ENCODE peak calls at places on chromosome X, in four cellular contexts. B, V, K and J are unnamed samples.

GRCh38 chrX:37553476-37553875 is 18.0 kb upstream of the LANCL3 start:
- DNase-seq in B (no peak), V (no peak), K (no peak), J (no peak)

GRCh38 chrX:13091111-13091765 is 46.8 kb upstream of the FAM9C start:
- DNase-seq in B (peak; percentile 60), V (no peak), K (no peak), J (peak; percentile 85)

GRCh38 chrX:45697591-45697990 is 496.9 kb upstream of the DIPK2B start:
- DNase-seq in B (peak; percentile 63), V (peak; percentile 90), K (no peak), J (no peak)

GRCh38 chrX:125709074-125709473 is 389.4 kb downstream of the TEX13C start:
- DNase-seq in B (no peak), V (no peak), K (no peak), J (no peak)

GRCh38 chrX:95065151-95065550 is 1391.1 kb downstream of the FAM133A start:
- DNase-seq in B (no peak), V (no peak), K (no peak), J (no peak)

GRCh38 chrX:72128881-72129280 is 2.8 kb downstream of the RTL5 start:
- DNase-seq in B (peak; percentile 19), V (no peak), K (no peak), J (peak; percentile 18)

GRCh38 chrX:103847174-103847870 is 15.3 kb upstream of the RAB9B start:
- DNase-seq in B (peak; percentile 24), V (peak; percentile 26), K (no peak), J (no peak)

GRCh38 chrX:84362184-84362838 is 139.9 kb downstream of the HDX start:
- DNase-seq in B (peak; percentile 69), V (peak; percentile 19), K (no peak), J (no peak)

GRCh38 chrX:7083468-7084396 is 63.8 kb upstream of the STS start:
- DNase-seq in B (peak; percentile 92), V (peak; percentile 98), K (no peak), J (peak; percentile 91)

GRCh38 chrX:1249101-1249887 is 19.3 kb upstream of the CSF2RA start:
- DNase-seq in B (peak; percentile 7), V (no peak), K (no peak), J (peak; percentile 54)

GRCh38 chrX:13197961-13198761 is 121.7 kb downstream of the ATXN3L start:
- DNase-seq in B (no peak), V (no peak), K (no peak), J (no peak)

GRCh38 chrX:1444896-1445480 is 7.7 kb downstream of the ASMTL start:
- DNase-seq in B (no peak), V (no peak), K (no peak), J (no peak)

GRCh38 chrX:110755061-110755460 is 40.6 kb downstream of the CHRDL1 start:
- DNase-seq in B (no peak), V (peak; percentile 40), K (no peak), J (no peak)

GRCh38 chrX:151974336-151975227 is at the start of gene GABRE:
- DNase-seq in B (peak; percentile 35), V (no peak), K (peak; percentile 39), J (no peak)

GRCh38 chrX:80879143-80879542 is 69.5 kb upstream of the BRWD3 start:
- DNase-seq in B (no peak), V (no peak), K (peak; percentile 9), J (peak; percentile 0)

GRCh38 chrX:71253253-71254091 is 468 bp downstream of the ZMYM3 start:
- DNase-seq in B (peak; percentile 44), V (peak; percentile 13), K (peak; percentile 3), J (peak; percentile 57)

GRCh38 chrX:137747231-137747630 is 181.3 kb downstream of the ZIC3 start:
- DNase-seq in B (no peak), V (no peak), K (no peak), J (no peak)

GRCh38 chrX:13179100-13179499 is 134.7 kb upstream of the FAM9C start:
- DNase-seq in B (no peak), V (no peak), K (no peak), J (no peak)

GRCh38 chrX:1609311-1609710 is 5.5 kb upstream of the ASMT start:
- DNase-seq in B (no peak), V (no peak), K (no peak), J (no peak)

GRCh38 chrX:40154853-40155616 is 57.3 kb upstream of the BCOR start:
- DNase-seq in B (peak; percentile 53), V (peak; percentile 50), K (no peak), J (peak; percentile 64)

GRCh38 chrX:46319750-46320149 is 225.5 kb downstream of the ZNF674 start:
- DNase-seq in B (no peak), V (no peak), K (no peak), J (no peak)

GRCh38 chrX:133171962-133172708 is 46.0 kb downstream of the TFDP3 start:
- DNase-seq in B (peak; percentile 43), V (no peak), K (no peak), J (peak; percentile 16)

GRCh38 chrX:48025561-48025960 is 18.8 kb downstream of the SPACA5 start:
- DNase-seq in B (peak; percentile 76), V (peak; percentile 61), K (peak; percentile 22), J (peak; percentile 72)

GRCh38 chrX:15530318-15530717 is 29.7 kb downstream of the BMX start:
- DNase-seq in B (no peak), V (no peak), K (no peak), J (no peak)

GRCh38 chrX:13937370-13938052 is 92.2 kb downstream of the GEMIN8 start:
- DNase-seq in B (peak; percentile 5), V (peak; percentile 53), K (no peak), J (no peak)

GRCh38 chrX:149032449-149032848 is 472.7 kb downstream of the IDS start:
- DNase-seq in B (no peak), V (no peak), K (no peak), J (no peak)

GRCh38 chrX:53713987-53714579 is 27.6 kb upstream of the HUWE1 start:
- DNase-seq in B (peak; percentile 12), V (peak; percentile 4), K (no peak), J (peak; percentile 59)

GRCh38 chrX:108178099-108178498 is 86.5 kb downstream of the ATG4A start:
- DNase-seq in B (no peak), V (no peak), K (no peak), J (no peak)

GRCh38 chrX:150768132-150768485 is 74.9 kb downstream of the MTMR1 start:
- DNase-seq in B (peak; percentile 14), V (no peak), K (no peak), J (no peak)

GRCh38 chrX:133980832-133981588 is 4.4 kb downstream of the GPC3 start:
- DNase-seq in B (no peak), V (no peak), K (no peak), J (no peak)

GRCh38 chrX:70322784-70323183 is 32.9 kb downstream of the KIF4A start:
- DNase-seq in B (no peak), V (no peak), K (no peak), J (no peak)

GRCh38 chrX:24427747-24428019 is 37.4 kb upstream of the PDK3 start:
- DNase-seq in B (no peak), V (no peak), K (no peak), J (no peak)

GRCh38 chrX:47991263-47992092 is 12.3 kb downstream of the ZNF182 start:
- DNase-seq in B (peak; percentile 70), V (peak; percentile 53), K (no peak), J (no peak)

GRCh38 chrX:47743504-47743903 is 84.5 kb upstream of the UXT start:
- DNase-seq in B (peak; percentile 89), V (peak; percentile 21), K (no peak), J (no peak)

GRCh38 chrX:115491766-115492165 is 69.2 kb upstream of the PLS3 start:
- DNase-seq in B (peak; percentile 31), V (peak; percentile 4), K (no peak), J (no peak)

GRCh38 chrX:138026211-138026610 is 460.3 kb downstream of the ZIC3 start:
- DNase-seq in B (peak; percentile 18), V (no peak), K (no peak), J (peak; percentile 0)

GRCh38 chrX:63919081-63919480 is 134.1 kb upstream of the ARHGEF9 start:
- DNase-seq in B (no peak), V (no peak), K (no peak), J (no peak)

GRCh38 chrX:109635151-109635550 is 10.2 kb upstream of the KCNE5 start:
- DNase-seq in B (peak; percentile 49), V (peak; percentile 5), K (no peak), J (peak; percentile 7)

GRCh38 chrX:46758956-46759644 is at the start of gene SLC9A7:
- DNase-seq in B (peak; percentile 68), V (peak; percentile 61), K (peak; percentile 66), J (peak; percentile 88)

DNA sequence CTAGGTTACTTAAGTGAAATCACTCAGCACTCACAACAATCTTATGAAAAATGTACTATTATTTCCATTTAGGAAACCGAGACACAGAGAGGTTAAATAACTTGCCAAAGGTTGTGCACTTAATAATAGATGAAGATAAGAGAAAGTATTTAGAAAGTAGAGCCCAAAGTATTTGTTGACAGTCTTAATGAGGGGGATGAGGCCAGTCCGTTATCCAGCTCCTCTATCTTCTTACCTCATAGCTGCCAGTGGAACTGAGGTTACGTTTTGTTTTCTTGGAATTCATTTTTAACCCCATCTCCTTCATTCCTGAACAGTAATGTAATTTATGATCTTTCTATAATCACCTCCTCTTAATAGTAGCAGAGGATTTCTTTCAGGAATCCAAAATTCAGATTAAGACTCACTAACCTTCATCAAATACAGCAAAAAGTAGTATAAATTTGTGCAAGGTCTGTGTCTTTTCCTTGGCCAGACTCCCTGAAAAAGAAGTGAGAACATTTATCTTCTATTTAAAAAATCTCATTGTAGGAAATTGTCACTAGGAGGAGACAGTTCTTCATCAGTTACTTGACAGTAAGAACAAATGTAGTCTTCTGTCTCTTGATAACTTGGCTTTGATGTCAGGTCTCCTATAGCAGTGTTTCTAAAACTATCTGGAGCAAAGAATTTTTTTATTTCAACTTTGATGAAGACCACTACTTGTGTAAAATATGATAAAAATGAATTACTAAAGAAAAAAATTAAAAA is 35.5 kb downstream of the F8 start:
- DNase-seq in B (peak; percentile 26), V (no peak), K (no peak), J (peak; percentile 5)
- TF ChIP-seq CTCF in B (peak; percentile 9), V (no peak), K (no peak), J (no peak)

GRCh38 chrX:34343001-34343400 is 210.9 kb upstream of the FAM47A start:
- DNase-seq in B (no peak), V (no peak), K (peak; percentile 6), J (no peak)
- H3K4me3 ChIP-seq in B (no peak overlapping the region), V (no peak overlapping the region), K (no peak overlapping the region), J (no peak overlapping the region)

GRCh38 chrX:16778545-16778944 is 7.7 kb upstream of the TXLNG start:
- DNase-seq in B (no peak), V (peak; percentile 16), K (no peak), J (no peak)
- TF ChIP-seq CTCF in B (no peak), V (no peak), K (no peak), J (no peak)

DNA sequence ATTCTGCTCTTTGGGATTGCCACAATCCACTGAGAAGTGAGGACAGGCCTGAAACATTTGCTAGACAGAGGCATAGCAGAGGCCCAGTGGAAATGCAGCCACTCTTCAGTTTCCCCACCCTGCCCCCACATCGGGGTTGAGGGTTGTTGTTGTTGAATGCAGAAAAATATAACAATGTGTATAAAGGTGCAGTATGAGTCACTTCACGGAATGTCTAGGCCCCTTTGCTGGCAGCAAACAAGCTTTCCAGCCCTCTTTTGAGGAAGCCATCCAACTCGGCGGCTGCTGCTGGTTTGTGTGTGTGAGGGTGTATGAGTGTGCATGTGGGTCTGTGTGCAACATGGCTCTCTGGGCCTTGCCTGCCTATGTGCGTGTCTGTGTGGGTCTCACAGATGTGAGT is 8.1 kb upstream of the ELF4 start:
- DNase-seq in B (peak; percentile 89), V (peak; percentile 81), K (no peak), J (peak; percentile 43)
- H3K4me3 ChIP-seq in B (no peak overlapping the region), V (peak overlapping the region; percentile 36), K (no peak overlapping the region), J (no peak overlapping the region)